ENCODE peak calls at places on chromosomes 3 and 15, in eight cellular contexts. L is fibroblast of lung, Z is OCI-LY7, R is SK-N-SH, M is MM.1S, J is IMR-90, Q is HCT116, V is H9. O is an unnamed sample.

GRCh38 chr3:175207361-175207760 is 348.2 kb downstream of the NAALADL2 start:
- DNase-seq in Q (no peak), M (no peak), J (peak; percentile 68), Z (no peak), V (no peak), L (peak; percentile 70), R (no peak), O (no peak)

GRCh38 chr15:77720617-77721016 is 87.9 kb upstream of the LINGO1 start:
- DNase-seq in M (no peak), R (peak; percentile 61), J (no peak), Z (no peak), Q (no peak), V (no peak), L (no peak), O (no peak)

GRCh38 chr15:81410318-81410753 is 36.3 kb upstream of the TMC3 start:
- DNase-seq in Z (peak; percentile 60), Q (peak; percentile 56), L (peak; percentile 94), R (peak; percentile 57), V (peak; percentile 75), M (peak; percentile 74), J (peak; percentile 74), O (peak; percentile 90)

GRCh38 chr15:52382647-52383046 is 87.0 kb upstream of the MYO5C start:
- DNase-seq in Z (no peak), M (no peak), V (no peak), Q (no peak), R (no peak), L (no peak), J (no peak), O (no peak)

GRCh38 chr3:165128544-165128943 is 50.2 kb upstream of the SI start:
- DNase-seq in L (no peak), Q (no peak), V (no peak), M (no peak), Z (no peak), J (no peak), R (no peak), O (no peak)

GRCh38 chr15:77742127-77742526 is 109.4 kb upstream of the LINGO1 start:
- DNase-seq in L (no peak), Z (no peak), M (no peak), J (no peak), V (no peak), Q (no peak), R (no peak), O (no peak)

GRCh38 chr3:163368168-163368567 is 1710.1 kb downstream of the SI start:
- DNase-seq in M (no peak), Z (no peak), R (no peak), V (no peak), J (no peak), Q (no peak), L (peak; percentile 14), O (no peak)

GRCh38 chr3:153273767-153274443 is 111.9 kb downstream of the RAP2B start:
- DNase-seq in R (no peak), Z (no peak), M (no peak), V (no peak), Q (no peak), L (peak; percentile 59), J (peak; percentile 76), O (no peak)

GRCh38 chr3:5095879-5096278 is 26.2 kb upstream of the ARL8B start:
- DNase-seq in M (no peak), R (peak; percentile 90), V (peak; percentile 77), Z (no peak), J (peak; percentile 5), Q (no peak), L (peak; percentile 41), O (peak; percentile 78)

GRCh38 chr3:183507551-183507950 is 48.0 kb downstream of the KLHL6 start:
- DNase-seq in Q (no peak), R (no peak), Z (no peak), V (no peak), J (no peak), M (no peak), L (no peak), O (no peak)

GRCh38 chr15:51912528-51912927 is 59.0 kb downstream of the LEO1 start:
- DNase-seq in V (no peak), L (no peak), J (no peak), Q (no peak), R (no peak), Z (no peak), M (no peak), O (no peak)

GRCh38 chr15:51629612-51630011 is 7.0 kb upstream of the DMXL2 start:
- DNase-seq in Z (no peak), V (no peak), Q (no peak), J (no peak), R (no peak), L (no peak), M (no peak), O (no peak)

GRCh38 chr15:64969401-64969800 is 20.3 kb downstream of the SPG21 start:
- DNase-seq in L (no peak), Z (no peak), Q (no peak), J (no peak), M (no peak), R (no peak), V (no peak), O (no peak)

GRCh38 chr3:36911990-36912804 is 32.7 kb downstream of the TRANK1 start:
- DNase-seq in L (peak; percentile 90), Z (peak; percentile 98), J (peak; percentile 94), M (peak; percentile 92), Q (no peak), R (no peak), V (no peak), O (no peak)

GRCh38 chr15:40471778-40472130 is 970 bp downstream of the CHST14 start:
- DNase-seq in Q (no peak), V (peak; percentile 70), J (peak; percentile 10), R (no peak), M (peak; percentile 19), Z (peak; percentile 15), L (peak; percentile 19), O (peak; percentile 86)

GRCh38 chr15:40471105-40471777 is 457 bp downstream of the CHST14 start:
- DNase-seq in V (peak; percentile 45), Q (no peak), J (peak; percentile 4), L (peak; percentile 10), M (no peak), Z (peak; percentile 25), R (no peak), O (peak; percentile 53)

GRCh38 chr15:40472171-40472727 is 1.5 kb downstream of the CHST14 start:
- DNase-seq in L (no peak), J (no peak), Z (no peak), R (no peak), V (no peak), Q (no peak), M (no peak), O (no peak)

GRCh38 chr15:40469776-40470390 is 901 bp upstream of the CHST14 start:
- DNase-seq in V (no peak), L (no peak), Q (no peak), M (no peak), J (peak; percentile 13), Z (no peak), R (peak; percentile 46), O (no peak)

DNA sequence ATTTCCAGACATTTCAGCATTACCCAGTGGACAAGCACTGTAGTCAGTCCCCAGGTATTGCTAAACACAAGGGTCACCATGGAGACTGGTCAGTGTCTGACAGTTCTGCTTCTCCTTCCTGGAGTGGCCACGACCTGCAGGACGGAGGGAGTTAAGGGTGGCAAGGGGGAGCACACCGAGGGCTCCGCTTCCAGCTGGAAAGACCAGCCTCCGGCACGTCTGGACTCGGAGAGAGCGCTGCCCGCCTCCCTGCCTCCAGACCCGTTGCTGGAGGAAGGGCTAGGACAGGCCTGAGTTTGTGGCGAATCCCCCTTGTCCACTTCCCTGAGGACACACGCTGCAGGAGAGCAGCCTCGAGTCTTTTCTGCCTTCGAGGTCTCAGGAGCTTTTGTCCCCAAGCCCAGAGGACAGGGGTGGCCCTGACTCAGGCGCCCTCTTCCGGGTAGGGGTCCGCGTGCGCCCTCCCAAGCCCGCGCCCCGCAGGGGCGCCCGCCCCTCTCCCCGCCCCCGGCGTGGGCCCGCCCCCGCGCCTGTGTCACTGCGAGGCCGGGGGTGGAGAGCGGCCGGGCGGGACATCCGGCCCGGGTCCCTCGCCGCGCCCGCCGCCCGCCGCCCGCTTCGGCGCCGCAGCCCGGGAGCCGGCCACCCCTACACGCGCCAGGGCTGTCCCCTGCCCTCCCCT is at the start of gene CHST14:
- DNase-seq in R (peak; percentile 97), M (peak; percentile 54), Q (no peak), Z (peak; percentile 64), V (peak; percentile 74), J (peak; percentile 43), L (peak; percentile 45), O (peak; percentile 71)
- TF ChIP-seq CTCF in R (no peak), M (peak; percentile 3), Q (no peak), Z (no peak), V (peak; percentile 13), J (no peak), L (no peak), O (no peak)

GRCh38 chr15:41435037-41435786 is 18.3 kb downstream of the RTF1 start:
- DNase-seq in J (no peak), Z (no peak), M (no peak), V (no peak), Q (no peak), R (no peak), L (no peak), O (no peak)

GRCh38 chr15:41423979-41424659 is 7.2 kb downstream of the RTF1 start:
- DNase-seq in Q (no peak), L (no peak), V (no peak), M (peak; percentile 81), R (no peak), Z (peak; percentile 50), J (no peak), O (no peak)

GRCh38 chr15:41424809-41425208 is 7.9 kb downstream of the RTF1 start:
- DNase-seq in V (peak; percentile 36), Q (no peak), R (no peak), Z (no peak), L (no peak), M (no peak), J (no peak), O (peak; percentile 62)

GRCh38 chr15:41429003-41429890 is 12.4 kb downstream of the RTF1 start:
- DNase-seq in R (no peak), Q (no peak), V (no peak), L (no peak), Z (no peak), M (peak; percentile 86), J (peak; percentile 19), O (no peak)
- H3K4me2 ChIP-seq in R (no peak overlapping the region), Q (no peak overlapping the region), V (no peak overlapping the region), L (no peak overlapping the region), Z (no peak overlapping the region), M (peak overlapping the region; percentile 79), J (no peak overlapping the region), O (no peak overlapping the region)

GRCh38 chr15:74977599-74977998 is 17.8 kb upstream of the SCAMP5 start:
- DNase-seq in Z (no peak), R (no peak), J (no peak), V (no peak), L (no peak), M (no peak), Q (no peak), O (no peak)

GRCh38 chr15:74978503-74978902 is 16.9 kb upstream of the SCAMP5 start:
- DNase-seq in R (no peak), L (no peak), J (peak; percentile 22), V (no peak), Q (no peak), M (no peak), Z (no peak), O (no peak)

GRCh38 chr15:74978077-74978476 is 17.3 kb upstream of the SCAMP5 start:
- DNase-seq in Z (no peak), L (no peak), R (no peak), J (no peak), M (no peak), V (no peak), Q (no peak), O (no peak)

GRCh38 chr15:74976159-74976558 is 19.2 kb upstream of the SCAMP5 start:
- DNase-seq in J (no peak), M (no peak), V (no peak), R (no peak), Z (no peak), Q (no peak), L (no peak), O (no peak)
- TF ChIP-seq CTCF in J (no peak), M (peak; percentile 27), V (peak; percentile 29), R (peak; percentile 13), Z (peak; percentile 59), Q (peak; percentile 19), L (no peak), O (peak; percentile 10)

GRCh38 chr15:86064326-86064725 is 15.3 kb upstream of the AGBL1 start:
- DNase-seq in L (no peak), Z (no peak), Q (no peak), R (no peak), M (no peak), V (no peak), J (no peak), O (no peak)
- H3K4me2 ChIP-seq in L (no peak overlapping the region), Z (no peak overlapping the region), Q (no peak overlapping the region), R (no peak overlapping the region), M (no peak overlapping the region), V (no peak overlapping the region), J (no peak overlapping the region), O (no peak overlapping the region)